ENCODE peak calls at places on chromosomes 1 and 21, in ten cellular contexts. T is HCEC 1CT, G is RWPE1, L is NCI-H774, H is MM.1S, R is cardiac muscle cell, J is memory B cell, S is KBM-7, A is cerebellum, X is HFF-Myc. M is an unnamed sample.

GRCh38 chr1:25890249-25891034 is 14.9 kb upstream of the PAQR7 start:
- DNase-seq in H (no peak), T (peak; percentile 51), S (no peak), J (no peak), R (no peak), A (no peak), G (peak; percentile 93), L (no peak), X (no peak), M (no peak)

GRCh38 chr1:63698001-63698838 is 75.6 kb upstream of the ROR1 start:
- DNase-seq in R (peak; percentile 76), J (no peak), S (no peak), L (no peak), H (no peak), X (no peak), T (no peak), A (no peak), G (no peak), M (no peak)

GRCh38 chr1:81920245-81920740 is 119.6 kb downstream of the ADGRL2 start:
- DNase-seq in R (peak; percentile 77), H (no peak), G (no peak), J (no peak), S (no peak), T (peak; percentile 20), L (no peak), X (peak; percentile 2), A (no peak), M (no peak)

GRCh38 chr1:245216356-245217110 is 61.7 kb downstream of the KIF26B start:
- DNase-seq in R (no peak), H (no peak), L (no peak), A (peak; percentile 24), J (no peak), X (no peak), G (no peak), T (no peak), S (no peak), M (no peak)

GRCh38 chr1:200795151-200795550 is 56.5 kb downstream of the CAMSAP2 start:
- DNase-seq in J (no peak), H (no peak), T (peak; percentile 86), S (no peak), X (no peak), G (no peak), L (no peak), A (no peak), R (peak; percentile 29), M (no peak)

GRCh38 chr1:18936814-18937481 is 19.5 kb downstream of the IFFO2 start:
- DNase-seq in A (no peak), H (no peak), G (no peak), T (no peak), L (no peak), R (no peak), S (no peak), X (no peak), J (no peak), M (no peak)

GRCh38 chr1:25631750-25632495 is 15.3 kb downstream of the MAN1C1 start:
- DNase-seq in A (no peak), H (no peak), L (no peak), R (peak; percentile 38), X (no peak), S (no peak), G (no peak), T (no peak), J (no peak), M (no peak)

GRCh38 chr1:149917590-149918144 is at the start of gene SV2A:
- DNase-seq in J (no peak), X (no peak), T (peak; percentile 48), L (peak; percentile 74), R (peak; percentile 71), S (no peak), A (peak; percentile 93), H (no peak), G (no peak), M (no peak)

GRCh38 chr21:37803076-37803475 is 113.2 kb downstream of the KCNJ6 start:
- DNase-seq in G (no peak), T (no peak), L (no peak), S (no peak), J (no peak), A (no peak), X (no peak), H (no peak), R (no peak), M (no peak)

GRCh38 chr1:1162597-1163537 is 10.8 kb upstream of the TTLL10 start:
- DNase-seq in A (no peak), X (no peak), R (no peak), S (no peak), H (no peak), T (no peak), G (peak; percentile 70), J (no peak), L (peak; percentile 81), M (no peak)

GRCh38 chr1:8396912-8397406 is 79.0 kb downstream of the SLC45A1 start:
- DNase-seq in G (peak; percentile 75), H (peak; percentile 39), X (peak; percentile 92), T (peak; percentile 100), R (peak; percentile 96), S (no peak), J (no peak), L (no peak), A (no peak), M (peak; percentile 62)

GRCh38 chr1:1752671-1753606 is 25.3 kb downstream of the NADK start:
- DNase-seq in L (no peak), T (no peak), S (no peak), J (no peak), A (peak; percentile 83), G (no peak), X (no peak), R (no peak), H (no peak), M (peak; percentile 24)

GRCh38 chr1:59367269-59368006 is 70.5 kb downstream of the FGGY start:
- DNase-seq in L (no peak), H (no peak), G (no peak), T (peak; percentile 94), J (no peak), R (peak; percentile 98), X (no peak), A (no peak), S (no peak), M (no peak)

GRCh38 chr1:51627672-51628071 is 10.8 kb downstream of the OSBPL9 start:
- DNase-seq in X (no peak), H (peak; percentile 33), G (peak; percentile 50), J (no peak), R (peak; percentile 78), S (peak; percentile 48), T (peak; percentile 63), A (no peak), L (no peak), M (peak; percentile 71)

GRCh38 chr1:162854245-162854860 is 6.6 kb downstream of the CCDC190 start:
- DNase-seq in H (peak; percentile 85), J (peak; percentile 18), R (peak; percentile 84), A (peak; percentile 12), S (peak; percentile 63), X (peak; percentile 61), G (peak; percentile 70), L (peak; percentile 78), T (peak; percentile 85), M (peak; percentile 82)

GRCh38 chr1:167502719-167503452 is 15.4 kb downstream of the CD247 start:
- DNase-seq in S (peak; percentile 11), J (no peak), T (no peak), H (no peak), R (no peak), A (no peak), X (no peak), G (no peak), L (no peak), M (no peak)

M was measured in NAMALWA.